ENCODE peak calls at places on chromosomes 11 and 22, in ten cellular contexts. Z is non-pigmented ciliary epithelial cell, V is epithelial cell of prostate, W is fibroblast of the conjunctiva, B is GM19239, U is endodermal cell, E is brain microvascular endothelial cell, G is GM23338, N is NCI-H1105, F is heart left ventricle. K is an unnamed sample.

GRCh38 chr11:96319901-96320656 is 22.9 kb downstream of the MAML2 start:
- DNase-seq in Z (no peak), V (no peak), W (no peak), B (no peak), U (no peak), E (no peak), G (no peak), N (no peak), F (no peak), K (no peak)

GRCh38 chr22:20298803-20299735 is 20.8 kb downstream of the DGCR6L start:
- DNase-seq in Z (no peak), V (no peak), W (peak), B (peak), U (peak), E (peak), G (peak), N (peak), F (peak), K (peak)

GRCh38 chr11:93034031-93034430 is 64.6 kb downstream of the MTNR1B start:
- DNase-seq in Z (no peak), V (no peak), W (no peak), B (no peak), U (no peak), E (peak), G (no peak), N (no peak), F (no peak), K (no peak)

GRCh38 chr22:41247703-41248102 is 7.0 kb upstream of the CHADL start:
- DNase-seq in Z (no peak), V (no peak), W (no peak), B (no peak), U (no peak), E (no peak), G (no peak), N (no peak), F (peak), K (no peak)

GRCh38 chr11:34316347-34317037 is 41.3 kb downstream of the ABTB2 start:
- DNase-seq in Z (no peak), V (no peak), W (no peak), B (no peak), U (no peak), E (no peak), G (no peak), N (no peak), F (no peak), K (no peak)

GRCh38 chr11:61968758-61969390 is 1.4 kb upstream of the FTH1 start:
- DNase-seq in Z (no peak), V (no peak), W (no peak), B (no peak), U (no peak), E (no peak), G (no peak), N (no peak), F (no peak), K (no peak)

GRCh38 chr11:78730267-78730824 is 155.7 kb upstream of the NARS2 start:
- DNase-seq in Z (no peak), V (no peak), W (no peak), B (no peak), U (no peak), E (no peak), G (no peak), N (no peak), F (no peak), K (no peak)

GRCh38 chr22:39634530-39635399 is 64.2 kb downstream of the CACNA1I start:
- DNase-seq in Z (peak), V (peak), W (peak), B (no peak), U (peak), E (peak), G (no peak), N (no peak), F (no peak), K (peak)

GRCh38 chr22:38700271-38700788 is 413 bp downstream of the JOSD1 start:
- DNase-seq in Z (no peak), V (no peak), W (no peak), B (no peak), U (no peak), E (no peak), G (peak), N (no peak), F (peak), K (no peak)

GRCh38 chr11:29319231-29319630 is 697.6 kb downstream of the KCNA4 start:
- DNase-seq in Z (no peak), V (no peak), W (no peak), B (no peak), U (no peak), E (no peak), G (no peak), N (no peak), F (no peak), K (no peak)

GRCh38 chr22:44351685-44352377 is 39.1 kb upstream of the SHISAL1 start:
- DNase-seq in Z (peak), V (peak), W (no peak), B (no peak), U (peak), E (peak), G (peak), N (peak), F (peak), K (peak)

GRCh38 chr11:32137869-32138268 is 47.0 kb downstream of the RCN1 start:
- DNase-seq in Z (no peak), V (no peak), W (no peak), B (no peak), U (no peak), E (no peak), G (no peak), N (no peak), F (no peak), K (no peak)

GRCh38 chr11:126727381-126727780 is 273.2 kb downstream of the KIRREL3 start:
- DNase-seq in Z (no peak), V (no peak), W (no peak), B (no peak), U (no peak), E (no peak), G (no peak), N (no peak), F (no peak), K (no peak)

GRCh38 chr11:46383974-46384701 is 2.7 kb downstream of the MDK start:
- DNase-seq in Z (no peak), V (no peak), W (no peak), B (no peak), U (no peak), E (no peak), G (no peak), N (no peak), F (no peak), K (no peak)

GRCh38 chr22:46331496-46331895 is 4.0 kb upstream of the TRMU start:
- DNase-seq in Z (no peak), V (no peak), W (no peak), B (no peak), U (no peak), E (no peak), G (no peak), N (no peak), F (no peak), K (no peak)

GRCh38 chr11:93024376-93024775 is 54.9 kb downstream of the MTNR1B start:
- DNase-seq in Z (no peak), V (no peak), W (no peak), B (no peak), U (no peak), E (no peak), G (no peak), N (no peak), F (no peak), K (no peak)

GRCh38 chr11:95734009-95734572 is 55.5 kb downstream of the FAM76B start:
- DNase-seq in Z (no peak), V (no peak), W (no peak), B (no peak), U (no peak), E (no peak), G (no peak), N (no peak), F (no peak), K (no peak)